ENCODE peak calls at places on chromosome 11, in ten cellular contexts. H is T-helper 1 cell; Y is amygdala; U is effector CD4-positive, alpha-beta T cell; G is stimulated activated CD8-positive, alpha-beta memory T cell treated with anti-CD3 and anti-CD28 coated beads, Interleukin-12 subunit alpha, Interleukin-12 subunit beta, amount 100 ng/mL, for 1 hour; Q is EL; B is NCI-H1105; S is activated CD4-positive, CD25-positive, alpha-beta regulatory T cell treated with anti-CD3 and anti-CD28 coated beads, Interleukin-2, amount 50 U/mL, for 72 hours; C is NCI-H146; E is T-helper 22 cell. M is an unnamed sample.
A peak's percentile ranks its signal among the peaks of the same experiment; 100 is the strongest.

GRCh38 chr11:70505331-70505731 is 107.0 kb downstream of the CTTN start:
- DNase-seq in H (no peak), Y (no peak), U (no peak), G (no peak), Q (no peak), B (no peak), S (no peak), C (no peak), E (no peak), M (no peak)

GRCh38 chr11:17563961-17564686 is 17.1 kb downstream of the OTOG start:
- DNase-seq in H (no peak), Y (no peak), U (no peak), G (no peak), Q (no peak), B (no peak), S (no peak), C (no peak), E (no peak), M (no peak)

GRCh38 chr11:9868641-9869040 is 204.8 kb downstream of the SWAP70 start:
- DNase-seq in H (no peak), Y (no peak), U (no peak), G (no peak), Q (no peak), B (no peak), S (no peak), C (peak; percentile 93), E (no peak), M (no peak)

GRCh38 chr11:106471273-106471672 is 393.8 kb downstream of the AASDHPPT start:
- DNase-seq in H (no peak), Y (no peak), U (no peak), G (no peak), Q (no peak), B (no peak), S (no peak), C (no peak), E (no peak), M (no peak)

GRCh38 chr11:105371311-105371710 is 231.7 kb upstream of the CARD18 start:
- DNase-seq in H (no peak), Y (no peak), U (no peak), G (no peak), Q (no peak), B (no peak), S (no peak), C (no peak), E (no peak), M (no peak)

GRCh38 chr11:130625907-130626306 is 177.5 kb downstream of the ADAMTS15 start:
- DNase-seq in H (no peak), Y (no peak), U (no peak), G (no peak), Q (no peak), B (no peak), S (no peak), C (no peak), E (no peak), M (peak; percentile 19)

GRCh38 chr11:90257158-90257525 is 34.3 kb upstream of the CHORDC1 start:
- DNase-seq in H (no peak), Y (no peak), U (no peak), G (no peak), Q (no peak), B (no peak), S (no peak), C (no peak), E (no peak), M (no peak)

GRCh38 chr11:66595245-66595904 is 2.4 kb downstream of the CCS start:
- DNase-seq in H (no peak), Y (no peak), U (no peak), G (no peak), Q (no peak), B (peak; percentile 17), S (no peak), C (no peak), E (no peak), M (no peak)

GRCh38 chr11:43282607-43283440 is 29.0 kb upstream of the API5 start:
- DNase-seq in H (no peak), Y (no peak), U (peak; percentile 4), G (peak; percentile 20), Q (peak; percentile 33), B (peak; percentile 27), S (peak; percentile 48), C (peak; percentile 34), E (no peak), M (no peak)

GRCh38 chr11:124409906-124410305 is 11.1 kb upstream of the OR8B3 start:
- DNase-seq in H (no peak), Y (no peak), U (no peak), G (no peak), Q (no peak), B (no peak), S (no peak), C (no peak), E (no peak), M (no peak)

GRCh38 chr11:129223701-129224149 is 31.6 kb upstream of the ARHGAP32 start:
- DNase-seq in H (no peak), Y (no peak), U (no peak), G (no peak), Q (no peak), B (no peak), S (no peak), C (no peak), E (no peak), M (peak; percentile 36)

GRCh38 chr11:10394229-10395100 is 60.6 kb upstream of the AMPD3 start:
- DNase-seq in H (no peak), Y (no peak), U (no peak), G (no peak), Q (peak; percentile 99), B (no peak), S (no peak), C (no peak), E (no peak), M (no peak)

GRCh38 chr11:6629892-6630631 is 10.8 kb upstream of the TPP1 start:
- DNase-seq in H (no peak), Y (no peak), U (no peak), G (no peak), Q (no peak), B (no peak), S (no peak), C (no peak), E (no peak), M (no peak)

GRCh38 chr11:71200172-71200716 is 52.1 kb downstream of the SHANK2 start:
- DNase-seq in H (no peak), Y (no peak), U (no peak), G (no peak), Q (no peak), B (no peak), S (no peak), C (no peak), E (no peak), M (no peak)

GRCh38 chr11:122756417-122756816 is 81.9 kb upstream of the CRTAM start:
- DNase-seq in H (no peak), Y (no peak), U (peak; percentile 26), G (peak; percentile 35), Q (no peak), B (no peak), S (no peak), C (no peak), E (no peak), M (no peak)

GRCh38 chr11:60310407-60310998 is 16.6 kb upstream of the MS4A6E start:
- DNase-seq in H (no peak), Y (no peak), U (no peak), G (no peak), Q (no peak), B (no peak), S (no peak), C (no peak), E (no peak), M (no peak)

M was measured in NCI-H446 treated with DMSO at 0.1 percent for 48 hours.